ENCODE peak calls at places on chromosomes 2 and 18, in five cellular contexts. R is CD8-positive, alpha-beta T cell; D is mucosa of descending colon; M is BE2C; P is WTC11. T is an unnamed sample.

GRCh38 chr2:235495373-235496238 is 1.8 kb downstream of the AGAP1 start:
- DNase-seq in R (no peak), M (no peak), P (no peak), D (no peak), T (no peak)

GRCh38 chr2:55490554-55490953 is 29.0 kb upstream of the CFAP36 start:
- DNase-seq in D (no peak), R (no peak), M (peak; percentile 65), P (no peak), T (no peak)

GRCh38 chr2:229193281-229193680 is 77.8 kb downstream of the PID1 start:
- DNase-seq in P (no peak), R (no peak), M (no peak), D (no peak), T (no peak)

GRCh38 chr2:72012886-72013574 is 134.6 kb downstream of the CYP26B1 start:
- DNase-seq in M (peak; percentile 74), R (no peak), D (no peak), P (no peak), T (no peak)

GRCh38 chr2:145352499-145352898 is 832.6 kb upstream of the ZEB2 start:
- DNase-seq in D (no peak), P (no peak), R (no peak), M (no peak), T (no peak)

GRCh38 chr2:20382965-20383800 is 32.5 kb upstream of the PUM2 start:
- DNase-seq in M (no peak), D (no peak), P (no peak), R (no peak), T (no peak)

GRCh38 chr18:76437011-76437410 is 58.0 kb downstream of the ZNF516 start:
- DNase-seq in D (no peak), M (no peak), P (no peak), R (no peak), T (no peak)

GRCh38 chr18:9876523-9876866 is 9.3 kb upstream of the TXNDC2 start:
- DNase-seq in M (no peak), R (no peak), D (no peak), P (no peak), T (no peak)

GRCh38 chr18:10453261-10453884 is 1.1 kb upstream of the APCDD1 start:
- DNase-seq in R (no peak), P (no peak), M (no peak), D (no peak), T (no peak)

GRCh38 chr2:144942516-144943256 is 422.8 kb upstream of the ZEB2 start:
- DNase-seq in R (no peak), D (no peak), P (no peak), M (no peak), T (no peak)

GRCh38 chr2:226439337-226439736 is 360.3 kb downstream of the IRS1 start:
- DNase-seq in M (no peak), D (no peak), P (no peak), R (no peak), T (no peak)

DNA sequence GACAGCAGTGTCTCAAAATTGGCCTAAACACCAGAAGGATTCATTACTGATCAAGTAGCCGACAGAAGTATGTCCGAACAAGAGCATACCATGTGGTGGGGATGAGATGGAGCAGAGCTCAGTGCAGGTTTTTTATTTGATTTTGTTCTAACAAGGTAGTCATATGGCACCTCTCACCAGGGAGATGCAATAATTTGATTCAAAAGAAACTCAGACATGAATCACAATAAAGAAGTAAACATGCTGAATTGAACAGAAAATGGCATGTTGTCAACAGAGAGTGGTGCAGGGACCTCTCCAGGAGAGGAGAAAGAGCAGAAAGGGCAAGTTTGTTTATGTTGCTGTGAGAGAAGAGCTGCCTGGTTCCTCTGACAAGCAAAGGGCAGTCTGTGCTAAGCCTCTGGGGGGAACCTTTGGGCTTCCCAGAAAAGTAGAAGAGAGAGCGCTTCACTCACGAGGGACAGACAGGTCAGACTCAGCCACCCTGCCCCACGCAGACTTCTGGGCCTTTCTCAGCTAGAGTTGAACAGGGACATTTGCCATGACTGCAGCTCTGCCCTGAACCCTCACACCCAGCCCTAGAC is 351.3 kb upstream of the RAB12 start:
- DNase-seq in P (no peak), M (no peak), D (no peak), R (no peak), T (no peak)
- TF ChIP-seq CTCF in P (no peak), M (no peak), D (no peak), R (no peak), T (no peak)

GRCh38 chr18:35043207-35043606 is 2.0 kb downstream of the MAPRE2 start:
- DNase-seq in P (no peak), D (no peak), M (no peak), R (no peak), T (no peak)

GRCh38 chr18:35042389-35043066 is 1.3 kb downstream of the MAPRE2 start:
- DNase-seq in D (no peak), P (no peak), R (no peak), M (no peak), T (no peak)

GRCh38 chr18:35040638-35040987 is 600 bp upstream of the MAPRE2 start:
- DNase-seq in P (no peak), R (no peak), D (no peak), M (no peak), T (no peak)

GRCh38 chr18:35040988-35041751 is at the start of gene MAPRE2:
- DNase-seq in D (peak; percentile 100), M (peak; percentile 97), R (peak; percentile 99), P (peak; percentile 99), T (peak; percentile 93)

GRCh38 chr18:35041752-35042379 is 653 bp downstream of the MAPRE2 start:
- DNase-seq in D (no peak), P (no peak), M (no peak), R (no peak), T (no peak)
- TF ChIP-seq CTCF in D (no peak), P (no peak), M (no peak), R (no peak), T (no peak)

GRCh38 chr2:25960396-25960795 is 21.9 kb downstream of the KIF3C start:
- DNase-seq in M (no peak), D (no peak), R (no peak), P (no peak), T (no peak)

GRCh38 chr2:25955036-25955435 is 27.3 kb downstream of the KIF3C start:
- DNase-seq in M (no peak), P (no peak), D (no peak), R (no peak), T (no peak)

GRCh38 chr2:25954199-25954752 is 28.0 kb downstream of the KIF3C start:
- DNase-seq in R (no peak), P (peak; percentile 42), D (no peak), M (no peak), T (no peak)

GRCh38 chr2:25957743-25958142 is 24.6 kb downstream of the KIF3C start:
- DNase-seq in R (no peak), D (no peak), P (no peak), M (no peak), T (no peak)

DNA sequence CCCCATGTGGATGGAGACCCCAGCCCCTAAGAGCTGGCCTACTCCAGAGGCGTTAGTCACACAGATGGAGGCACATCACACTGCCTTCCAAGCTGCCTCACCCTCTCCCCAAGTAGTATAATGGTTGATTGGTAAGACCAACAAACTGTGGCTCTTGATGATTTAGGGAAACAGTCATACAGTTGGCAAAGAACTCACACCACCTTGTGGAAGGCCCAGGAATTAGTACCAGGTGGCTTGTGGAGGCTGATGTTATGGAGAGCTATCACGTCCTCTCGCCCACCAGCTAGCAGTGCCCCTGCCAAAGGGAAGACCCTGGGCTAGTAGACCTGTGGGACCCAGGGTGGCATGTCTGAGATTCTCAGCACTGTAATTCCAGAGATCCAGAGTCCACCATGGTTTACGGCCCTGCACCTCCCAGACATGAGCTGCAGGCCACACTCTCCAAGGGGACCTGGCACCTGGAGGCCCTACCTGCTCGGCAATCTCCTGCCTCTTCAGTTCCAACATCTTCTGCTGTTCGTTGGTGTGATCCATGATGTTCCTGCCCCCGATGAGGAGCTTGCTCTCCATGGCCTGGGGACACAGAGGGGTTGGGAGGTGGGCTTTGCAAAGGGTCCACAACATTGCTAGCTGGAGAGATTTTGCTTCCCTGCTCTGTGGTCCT is 26.3 kb downstream of the KIF3C start:
- DNase-seq in P (no peak), M (no peak), D (no peak), R (no peak), T (no peak)
- TF ChIP-seq CTCF in P (no peak), M (peak; percentile 28), D (no peak), R (no peak), T (no peak)

GRCh38 chr2:233940376-233941276 is 23.5 kb downstream of the TRPM8 start:
- DNase-seq in P (no peak), R (no peak), M (no peak), D (no peak), T (no peak)
- TF ChIP-seq CTCF in P (no peak), R (no peak), M (no peak), D (no peak), T (no peak)

GRCh38 chr18:48037481-48038271 is 107.2 kb upstream of the SMAD2 start:
- DNase-seq in M (no peak), R (no peak), D (no peak), P (peak; percentile 58), T (no peak)
- TF ChIP-seq CTCF in M (no peak), R (no peak), D (no peak), P (no peak), T (peak; percentile 21)

GRCh38 chr18:55523001-55523400 is 65.0 kb downstream of the TCF4 start:
- DNase-seq in R (no peak), P (no peak), D (no peak), M (no peak), T (no peak)

GRCh38 chr18:55524353-55525123 is 63.5 kb downstream of the TCF4 start:
- DNase-seq in M (no peak), P (no peak), R (no peak), D (no peak), T (no peak)

GRCh38 chr18:55517055-55517454 is 70.9 kb downstream of the TCF4 start:
- DNase-seq in R (no peak), D (no peak), P (no peak), M (no peak), T (no peak)

GRCh38 chr18:55515946-55516710 is 71.9 kb downstream of the TCF4 start:
- DNase-seq in P (no peak), M (no peak), R (no peak), D (no peak), T (no peak)

GRCh38 chr18:55522011-55522410 is 66.0 kb downstream of the TCF4 start:
- DNase-seq in R (no peak), P (peak; percentile 84), M (peak; percentile 35), D (no peak), T (no peak)
- TF ChIP-seq CTCF in R (peak; percentile 19), P (peak; percentile 55), M (peak; percentile 64), D (no peak), T (no peak)

GRCh38 chr2:239605409-239605808 is 204.6 kb upstream of the HDAC4 start:
- DNase-seq in R (no peak), M (no peak), D (no peak), P (no peak), T (no peak)
- TF ChIP-seq CTCF in R (no peak), M (no peak), D (no peak), P (no peak), T (no peak)